ENCODE peak calls at places on chromosomes 6 and 20, in eight cellular contexts. One of them, this sample, is unnamed.

GRCh38 chr6:138555294-138555988 is 56.1 kb upstream of the NHSL1 start:
- DNase-seq in H7: no peak
- DNase-seq in neural progenitor cell: peak
- DNase-seq in tibial nerve: no peak
- DNase-seq in transverse colon: no peak
- DNase-seq in heart left ventricle: no peak
- DNase-seq in MM.1S: no peak
- DNase-seq in lower leg skin: no peak
- DNase-seq in this sample: no peak

GRCh38 chr20:11585752-11586352 is 331.8 kb upstream of the BTBD3 start:
- DNase-seq in H7: no peak
- DNase-seq in neural progenitor cell: peak
- DNase-seq in tibial nerve: no peak
- DNase-seq in transverse colon: no peak
- DNase-seq in heart left ventricle: no peak
- DNase-seq in MM.1S: no peak
- DNase-seq in lower leg skin: no peak
- DNase-seq in this sample: peak

GRCh38 chr20:4605166-4605565 is 116.5 kb upstream of the PRND start:
- DNase-seq in H7: no peak
- DNase-seq in neural progenitor cell: no peak
- DNase-seq in tibial nerve: no peak
- DNase-seq in transverse colon: no peak
- DNase-seq in heart left ventricle: no peak
- DNase-seq in MM.1S: no peak
- DNase-seq in lower leg skin: no peak
- DNase-seq in this sample: no peak

GRCh38 chr6:37742401-37742760 is 44.7 kb upstream of the MDGA1 start:
- DNase-seq in H7: no peak
- DNase-seq in neural progenitor cell: no peak
- DNase-seq in tibial nerve: no peak
- DNase-seq in transverse colon: no peak
- DNase-seq in heart left ventricle: no peak
- DNase-seq in MM.1S: no peak
- DNase-seq in lower leg skin: no peak
- DNase-seq in this sample: no peak

GRCh38 chr6:149840345-149841075 is 23.6 kb downstream of the LRP11 start:
- DNase-seq in H7: peak
- DNase-seq in neural progenitor cell: peak
- DNase-seq in tibial nerve: peak
- DNase-seq in transverse colon: peak
- DNase-seq in heart left ventricle: peak
- DNase-seq in MM.1S: peak
- DNase-seq in lower leg skin: peak
- DNase-seq in this sample: no peak

GRCh38 chr6:122825180-122825579 is 36.1 kb downstream of the SMPDL3A start:
- DNase-seq in H7: no peak
- DNase-seq in neural progenitor cell: no peak
- DNase-seq in tibial nerve: no peak
- DNase-seq in transverse colon: no peak
- DNase-seq in heart left ventricle: no peak
- DNase-seq in MM.1S: no peak
- DNase-seq in lower leg skin: no peak
- DNase-seq in this sample: no peak

GRCh38 chr6:87661016-87661415 is 41.0 kb downstream of the AKIRIN2 start:
- DNase-seq in H7: no peak
- DNase-seq in neural progenitor cell: no peak
- DNase-seq in tibial nerve: no peak
- DNase-seq in transverse colon: no peak
- DNase-seq in heart left ventricle: no peak
- DNase-seq in MM.1S: no peak
- DNase-seq in lower leg skin: no peak
- DNase-seq in this sample: no peak

GRCh38 chr6:20404641-20405032 is 3.0 kb downstream of the E2F3 start:
- DNase-seq in H7: peak
- DNase-seq in neural progenitor cell: peak
- DNase-seq in tibial nerve: peak
- DNase-seq in transverse colon: peak
- DNase-seq in heart left ventricle: no peak
- DNase-seq in MM.1S: peak
- DNase-seq in lower leg skin: no peak
- DNase-seq in this sample: peak

GRCh38 chr20:40966103-40966502 is 62.5 kb upstream of the TOP1 start:
- DNase-seq in H7: peak
- DNase-seq in neural progenitor cell: peak
- DNase-seq in tibial nerve: no peak
- DNase-seq in transverse colon: no peak
- DNase-seq in heart left ventricle: no peak
- DNase-seq in MM.1S: no peak
- DNase-seq in lower leg skin: peak
- DNase-seq in this sample: no peak

GRCh38 chr6:3766219-3766618 is 14.7 kb upstream of the PXDC1 start:
- DNase-seq in H7: no peak
- DNase-seq in neural progenitor cell: no peak
- DNase-seq in tibial nerve: no peak
- DNase-seq in transverse colon: no peak
- DNase-seq in heart left ventricle: no peak
- DNase-seq in MM.1S: no peak
- DNase-seq in lower leg skin: peak
- DNase-seq in this sample: no peak

GRCh38 chr6:117448011-117448410 is 22.3 kb upstream of the ROS1 start:
- DNase-seq in H7: no peak
- DNase-seq in neural progenitor cell: peak
- DNase-seq in tibial nerve: no peak
- DNase-seq in transverse colon: no peak
- DNase-seq in heart left ventricle: no peak
- DNase-seq in MM.1S: no peak
- DNase-seq in lower leg skin: no peak
- DNase-seq in this sample: no peak

GRCh38 chr6:4379958-4380357 is 244.6 kb upstream of the ECI2 start:
- DNase-seq in H7: no peak
- DNase-seq in neural progenitor cell: no peak
- DNase-seq in tibial nerve: no peak
- DNase-seq in transverse colon: no peak
- DNase-seq in heart left ventricle: no peak
- DNase-seq in MM.1S: no peak
- DNase-seq in lower leg skin: no peak
- DNase-seq in this sample: no peak

GRCh38 chr20:47167846-47168245 is 188.7 kb downstream of the ZMYND8 start:
- DNase-seq in H7: peak
- DNase-seq in neural progenitor cell: peak
- DNase-seq in tibial nerve: no peak
- DNase-seq in transverse colon: no peak
- DNase-seq in heart left ventricle: no peak
- DNase-seq in MM.1S: no peak
- DNase-seq in lower leg skin: no peak
- DNase-seq in this sample: no peak

GRCh38 chr20:22583773-22584629 is at the start of gene FOXA2:
- DNase-seq in H7: peak
- DNase-seq in neural progenitor cell: peak
- DNase-seq in tibial nerve: no peak
- DNase-seq in transverse colon: peak
- DNase-seq in heart left ventricle: no peak
- DNase-seq in MM.1S: no peak
- DNase-seq in lower leg skin: no peak
- DNase-seq in this sample: no peak

GRCh38 chr20:38623061-38623460 is 21.5 kb downstream of the ARHGAP40 start:
- DNase-seq in H7: no peak
- DNase-seq in neural progenitor cell: no peak
- DNase-seq in tibial nerve: no peak
- DNase-seq in transverse colon: no peak
- DNase-seq in heart left ventricle: no peak
- DNase-seq in MM.1S: no peak
- DNase-seq in lower leg skin: no peak
- DNase-seq in this sample: no peak

GRCh38 chr6:16146527-16146955 is 17.7 kb downstream of the MYLIP start:
- DNase-seq in H7: no peak
- DNase-seq in neural progenitor cell: no peak
- DNase-seq in tibial nerve: no peak
- DNase-seq in transverse colon: no peak
- DNase-seq in heart left ventricle: no peak
- DNase-seq in MM.1S: no peak
- DNase-seq in lower leg skin: no peak
- DNase-seq in this sample: no peak

GRCh38 chr6:91063362-91063761 is 476.5 kb upstream of the MAP3K7 start:
- DNase-seq in H7: no peak
- DNase-seq in neural progenitor cell: no peak
- DNase-seq in tibial nerve: no peak
- DNase-seq in transverse colon: no peak
- DNase-seq in heart left ventricle: no peak
- DNase-seq in MM.1S: no peak
- DNase-seq in lower leg skin: no peak
- DNase-seq in this sample: no peak

GRCh38 chr6:111681856-111682255 is 76.2 kb upstream of the TRAF3IP2 start:
- DNase-seq in H7: no peak
- DNase-seq in neural progenitor cell: no peak
- DNase-seq in tibial nerve: no peak
- DNase-seq in transverse colon: no peak
- DNase-seq in heart left ventricle: no peak
- DNase-seq in MM.1S: no peak
- DNase-seq in lower leg skin: no peak
- DNase-seq in this sample: no peak

GRCh38 chr6:111685058-111685457 is 79.4 kb upstream of the TRAF3IP2 start:
- DNase-seq in H7: no peak
- DNase-seq in neural progenitor cell: no peak
- DNase-seq in tibial nerve: no peak
- DNase-seq in transverse colon: no peak
- DNase-seq in heart left ventricle: no peak
- DNase-seq in MM.1S: no peak
- DNase-seq in lower leg skin: no peak
- DNase-seq in this sample: no peak

GRCh38 chr6:111683749-111684267 is 78.1 kb upstream of the TRAF3IP2 start:
- DNase-seq in H7: no peak
- DNase-seq in neural progenitor cell: no peak
- DNase-seq in tibial nerve: peak
- DNase-seq in transverse colon: no peak
- DNase-seq in heart left ventricle: no peak
- DNase-seq in MM.1S: no peak
- DNase-seq in lower leg skin: no peak
- DNase-seq in this sample: no peak

GRCh38 chr6:111685506-111685905 is 79.8 kb upstream of the TRAF3IP2 start:
- DNase-seq in H7: no peak
- DNase-seq in neural progenitor cell: no peak
- DNase-seq in tibial nerve: no peak
- DNase-seq in transverse colon: no peak
- DNase-seq in heart left ventricle: no peak
- DNase-seq in MM.1S: no peak
- DNase-seq in lower leg skin: no peak
- DNase-seq in this sample: no peak

GRCh38 chr6:111683126-111683525 is 77.4 kb upstream of the TRAF3IP2 start:
- DNase-seq in H7: no peak
- DNase-seq in neural progenitor cell: no peak
- DNase-seq in tibial nerve: no peak
- DNase-seq in transverse colon: no peak
- DNase-seq in heart left ventricle: no peak
- DNase-seq in MM.1S: no peak
- DNase-seq in lower leg skin: no peak
- DNase-seq in this sample: no peak
- H3K4me3 ChIP-seq in H7: no peak
- H3K4me3 ChIP-seq in neural progenitor cell: no peak
- H3K4me3 ChIP-seq in tibial nerve: no peak
- H3K4me3 ChIP-seq in transverse colon: no peak
- H3K4me3 ChIP-seq in heart left ventricle: no peak
- H3K4me3 ChIP-seq in MM.1S: no peak
- H3K4me3 ChIP-seq in lower leg skin: no peak
- H3K4me3 ChIP-seq in this sample: no peak

DNA sequence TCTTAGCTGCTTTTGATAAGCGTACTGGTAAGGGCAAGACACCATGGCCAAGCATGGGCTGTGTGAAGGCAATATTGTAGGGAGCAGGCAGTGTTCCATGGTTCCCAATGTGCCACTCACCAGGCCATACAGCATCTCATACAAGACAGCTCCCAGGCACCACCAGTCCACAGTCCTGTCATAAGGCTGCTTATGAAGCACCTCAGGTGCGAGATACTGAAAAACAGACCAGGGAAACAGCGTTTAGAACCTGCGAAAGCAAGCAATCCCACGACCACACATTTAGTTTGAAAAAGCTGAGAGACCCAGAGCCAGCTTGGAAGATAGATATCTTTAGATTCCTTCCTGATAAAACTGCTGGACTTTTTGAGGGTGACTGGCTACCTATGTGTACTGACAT is 119.1 kb upstream of the SLC2A12 start:
- DNase-seq in H7: no peak
- DNase-seq in neural progenitor cell: no peak
- DNase-seq in tibial nerve: no peak
- DNase-seq in transverse colon: no peak
- DNase-seq in heart left ventricle: no peak
- DNase-seq in MM.1S: no peak
- DNase-seq in lower leg skin: no peak
- DNase-seq in this sample: no peak
- H3K4me3 ChIP-seq in H7: no peak
- H3K4me3 ChIP-seq in neural progenitor cell: no peak
- H3K4me3 ChIP-seq in tibial nerve: peak
- H3K4me3 ChIP-seq in transverse colon: no peak
- H3K4me3 ChIP-seq in heart left ventricle: peak
- H3K4me3 ChIP-seq in MM.1S: no peak
- H3K4me3 ChIP-seq in lower leg skin: peak
- H3K4me3 ChIP-seq in this sample: no peak

GRCh38 chr6:46324706-46325105 is 153.9 kb upstream of the ENPP5 start:
- DNase-seq in H7: no peak
- DNase-seq in neural progenitor cell: no peak
- DNase-seq in tibial nerve: no peak
- DNase-seq in transverse colon: no peak
- DNase-seq in heart left ventricle: no peak
- DNase-seq in MM.1S: no peak
- DNase-seq in lower leg skin: no peak
- DNase-seq in this sample: no peak

GRCh38 chr6:46323966-46324622 is 153.3 kb upstream of the ENPP5 start:
- DNase-seq in H7: no peak
- DNase-seq in neural progenitor cell: no peak
- DNase-seq in tibial nerve: no peak
- DNase-seq in transverse colon: no peak
- DNase-seq in heart left ventricle: no peak
- DNase-seq in MM.1S: no peak
- DNase-seq in lower leg skin: no peak
- DNase-seq in this sample: no peak

GRCh38 chr6:46323312-46323965 is 152.7 kb upstream of the ENPP5 start:
- DNase-seq in H7: no peak
- DNase-seq in neural progenitor cell: no peak
- DNase-seq in tibial nerve: no peak
- DNase-seq in transverse colon: no peak
- DNase-seq in heart left ventricle: no peak
- DNase-seq in MM.1S: no peak
- DNase-seq in lower leg skin: no peak
- DNase-seq in this sample: no peak

GRCh38 chr6:46327769-46328168 is 157.0 kb upstream of the ENPP5 start:
- DNase-seq in H7: no peak
- DNase-seq in neural progenitor cell: no peak
- DNase-seq in tibial nerve: no peak
- DNase-seq in transverse colon: peak
- DNase-seq in heart left ventricle: no peak
- DNase-seq in MM.1S: no peak
- DNase-seq in lower leg skin: no peak
- DNase-seq in this sample: no peak

GRCh38 chr6:46325561-46326525 is 155.1 kb upstream of the ENPP5 start:
- DNase-seq in H7: peak
- DNase-seq in neural progenitor cell: peak
- DNase-seq in tibial nerve: no peak
- DNase-seq in transverse colon: no peak
- DNase-seq in heart left ventricle: no peak
- DNase-seq in MM.1S: no peak
- DNase-seq in lower leg skin: no peak
- DNase-seq in this sample: peak
- H3K4me3 ChIP-seq in H7: no peak
- H3K4me3 ChIP-seq in neural progenitor cell: no peak
- H3K4me3 ChIP-seq in tibial nerve: no peak
- H3K4me3 ChIP-seq in transverse colon: no peak
- H3K4me3 ChIP-seq in heart left ventricle: no peak
- H3K4me3 ChIP-seq in MM.1S: no peak
- H3K4me3 ChIP-seq in lower leg skin: no peak
- H3K4me3 ChIP-seq in this sample: peak

GRCh38 chr6:29629571-29629970 is 3.4 kb downstream of the GABBR1 start:
- DNase-seq in H7: no peak
- DNase-seq in neural progenitor cell: no peak
- DNase-seq in tibial nerve: no peak
- DNase-seq in transverse colon: no peak
- DNase-seq in heart left ventricle: no peak
- DNase-seq in MM.1S: no peak
- DNase-seq in lower leg skin: no peak
- DNase-seq in this sample: no peak
- H3K4me3 ChIP-seq in H7: no peak
- H3K4me3 ChIP-seq in neural progenitor cell: peak
- H3K4me3 ChIP-seq in tibial nerve: no peak
- H3K4me3 ChIP-seq in transverse colon: no peak
- H3K4me3 ChIP-seq in heart left ventricle: no peak
- H3K4me3 ChIP-seq in MM.1S: no peak
- H3K4me3 ChIP-seq in lower leg skin: no peak
- H3K4me3 ChIP-seq in this sample: no peak